ENCODE peak calls at places on chromosomes 12 and 14, in seven cellular contexts. M, A, E, Z, W, L and R are unnamed samples.
A peak's percentile ranks its signal among the peaks of the same experiment; 100 is the strongest.

GRCh38 chr12:131012279-131013069 is 58.8 kb downstream of the ADGRD1 start:
- DNase-seq in M (no peak), L (no peak), A (no peak), Z (no peak), W (no peak), E (peak; percentile 98), R (no peak)

GRCh38 chr14:75917322-75918251 is 64.2 kb downstream of the TGFB3 start:
- DNase-seq in M (no peak), W (no peak), A (no peak), E (no peak), Z (no peak), L (peak; percentile 81), R (no peak)

GRCh38 chr12:109475993-109476806 is 900 bp downstream of the KCTD10 start:
- DNase-seq in A (no peak), E (no peak), M (no peak), L (peak; percentile 27), Z (no peak), W (no peak), R (no peak)

GRCh38 chr12:103978384-103978982 is 12.8 kb downstream of the TDG start:
- DNase-seq in W (no peak), L (no peak), A (no peak), M (no peak), Z (no peak), E (no peak), R (no peak)

GRCh38 chr12:52643233-52644077 is 8.6 kb downstream of the KRT2 start:
- DNase-seq in L (no peak), Z (no peak), M (peak; percentile 4), W (no peak), E (no peak), A (no peak), R (no peak)

GRCh38 chr14:26917086-26917485 is 319.3 kb upstream of the NOVA1 start:
- DNase-seq in Z (peak; percentile 3), A (no peak), L (peak; percentile 1), W (no peak), E (peak; percentile 28), M (no peak), R (no peak)

GRCh38 chr12:113980537-113981337 is 14.6 kb upstream of the RBM19 start:
- DNase-seq in Z (peak; percentile 64), W (no peak), E (peak; percentile 47), L (peak; percentile 57), M (peak; percentile 66), A (peak; percentile 28), R (no peak)

GRCh38 chr12:6550294-6551062 is 5.4 kb downstream of the IFFO1 start:
- DNase-seq in Z (no peak), A (no peak), W (no peak), M (no peak), L (no peak), E (no peak), R (no peak)

GRCh38 chr14:22546722-22547071 is 42.3 kb downstream of the DAD1 start:
- DNase-seq in L (no peak), M (no peak), W (no peak), E (no peak), Z (no peak), A (no peak), R (no peak)

GRCh38 chr14:102333795-102334415 is 14.4 kb downstream of the ZNF839 start:
- DNase-seq in W (no peak), L (no peak), Z (no peak), E (no peak), M (no peak), A (no peak), R (no peak)

GRCh38 chr12:76927170-76927784 is 48.5 kb upstream of the CSRP2 start:
- DNase-seq in A (peak; percentile 26), Z (peak; percentile 35), L (peak; percentile 49), E (peak; percentile 25), M (peak; percentile 88), W (no peak), R (peak; percentile 14)

GRCh38 chr12:74481078-74481477 is 56.6 kb upstream of the ATXN7L3B start:
- DNase-seq in A (no peak), W (no peak), L (no peak), M (no peak), Z (no peak), E (no peak), R (no peak)

GRCh38 chr12:124098101-124098757 is 125.2 kb downstream of the ZNF664 start:
- DNase-seq in W (no peak), Z (no peak), A (no peak), M (no peak), L (no peak), E (no peak), R (no peak)

GRCh38 chr12:24069532-24070395 is 120.3 kb upstream of the SOX5 start:
- DNase-seq in Z (peak; percentile 9), M (no peak), W (no peak), L (no peak), E (peak; percentile 98), A (no peak), R (no peak)

GRCh38 chr12:24066097-24066496 is 116.6 kb upstream of the SOX5 start:
- DNase-seq in L (no peak), W (no peak), A (no peak), E (no peak), Z (no peak), M (no peak), R (no peak)

GRCh38 chr12:24062642-24063245 is 113.3 kb upstream of the SOX5 start:
- DNase-seq in A (no peak), M (no peak), Z (no peak), W (no peak), E (no peak), L (no peak), R (no peak)

GRCh38 chr12:24071842-24072241 is 122.4 kb upstream of the SOX5 start:
- DNase-seq in E (no peak), M (no peak), A (no peak), Z (no peak), L (no peak), W (no peak), R (no peak)

GRCh38 chr12:24066865-24067264 is 117.4 kb upstream of the SOX5 start:
- DNase-seq in E (no peak), Z (no peak), M (no peak), L (no peak), A (no peak), W (no peak), R (no peak)
- TF ChIP-seq TAF1 in E (no peak), Z (no peak), M (no peak), L (no peak), A (no peak), W (no peak), R (no peak)

GRCh38 chr14:49896956-49897355 is 4.1 kb downstream of the ARF6 start:
- DNase-seq in M (no peak), Z (no peak), L (peak; percentile 21), E (no peak), W (no peak), A (no peak), R (no peak)

GRCh38 chr14:49893309-49894213 is 679 bp downstream of the ARF6 start:
- DNase-seq in L (peak; percentile 80), E (no peak), M (no peak), Z (peak; percentile 72), W (no peak), A (peak; percentile 59), R (peak; percentile 55)

GRCh38 chr14:49892301-49892635 is 614 bp upstream of the ARF6 start:
- DNase-seq in W (peak; percentile 60), M (no peak), A (peak; percentile 30), L (peak; percentile 71), E (peak; percentile 80), Z (no peak), R (no peak)

GRCh38 chr14:49895480-49895879 is 2.6 kb downstream of the ARF6 start:
- DNase-seq in A (no peak), L (no peak), W (no peak), E (no peak), Z (no peak), M (no peak), R (no peak)

DNA sequence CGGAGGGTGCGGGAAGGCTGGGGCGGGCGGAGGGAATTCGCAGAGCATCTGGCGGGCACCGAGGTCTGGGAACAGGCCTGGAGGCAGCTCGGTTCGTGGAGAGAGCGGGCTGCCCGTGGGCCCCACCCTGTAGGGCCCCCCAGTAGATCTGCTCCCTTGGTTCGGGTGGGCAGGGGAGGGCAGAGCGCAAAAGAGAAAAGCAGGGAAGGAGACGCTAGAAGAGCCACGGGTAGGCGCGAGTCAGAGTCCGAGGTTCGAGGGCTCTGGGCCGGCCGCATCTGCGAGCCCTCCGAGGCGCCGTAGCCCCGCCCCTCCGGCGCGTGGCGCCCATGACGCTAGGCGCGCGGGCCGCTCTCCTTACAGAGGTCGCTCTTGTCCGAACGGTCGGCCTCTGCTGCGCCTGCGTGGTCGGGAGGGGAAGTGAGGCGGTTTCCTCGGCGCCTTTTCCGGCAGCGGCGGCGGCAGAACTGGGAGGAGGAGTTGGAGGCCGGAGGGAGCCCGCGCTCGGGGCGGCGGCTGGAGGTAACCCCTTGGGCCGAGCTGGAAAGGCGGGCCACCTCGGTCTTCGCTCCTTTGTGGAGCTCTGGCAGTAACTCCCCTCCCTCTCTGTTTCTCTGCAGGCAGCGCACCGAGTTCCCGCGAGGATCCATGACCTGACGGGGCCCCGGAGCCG is at the start of gene ARF6:
- DNase-seq in Z (peak; percentile 87), M (peak; percentile 96), L (peak; percentile 98), A (peak; percentile 95), E (peak; percentile 93), W (peak; percentile 81), R (peak; percentile 89)
- TF ChIP-seq POLR2AphosphoS5 in Z (peak; percentile 74), M (peak; percentile 90), L (peak; percentile 88), A (peak; percentile 91), E (peak; percentile 84), W (peak; percentile 95), R (peak; percentile 88)

DNA sequence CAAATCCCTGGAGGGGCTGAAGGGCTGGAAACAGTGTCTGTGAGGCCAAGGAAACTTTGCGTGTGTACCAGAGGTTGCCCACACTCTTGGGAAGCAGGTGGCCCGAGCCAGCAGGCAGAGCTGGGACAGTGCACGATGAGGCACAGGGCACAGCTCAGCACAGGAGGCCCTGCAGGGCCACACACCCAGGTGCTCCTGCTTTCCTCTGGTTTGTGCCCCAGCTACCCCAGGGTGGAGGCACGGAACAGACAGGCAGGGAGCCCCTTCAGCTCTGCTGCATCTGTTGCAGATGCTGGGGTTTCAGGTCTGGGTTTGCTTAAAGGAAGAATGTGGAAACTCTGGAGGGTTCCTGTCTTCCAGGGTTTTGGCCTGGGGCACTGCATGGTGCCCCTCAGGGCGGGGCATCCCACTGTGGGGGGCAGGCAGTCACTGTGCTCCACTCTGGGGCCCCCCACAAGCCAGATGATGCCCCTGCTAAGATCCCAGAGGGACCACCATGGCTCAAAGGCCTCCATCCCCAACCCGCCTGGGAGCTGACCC is 8.6 kb downstream of the TMEM179 start:
- DNase-seq in E (no peak), A (peak; percentile 16), L (peak; percentile 29), W (no peak), M (no peak), Z (no peak), R (peak; percentile 13)
- TF ChIP-seq TAF1 in E (no peak), A (no peak), L (no peak), W (no peak), M (no peak), Z (no peak), R (no peak)

DNA sequence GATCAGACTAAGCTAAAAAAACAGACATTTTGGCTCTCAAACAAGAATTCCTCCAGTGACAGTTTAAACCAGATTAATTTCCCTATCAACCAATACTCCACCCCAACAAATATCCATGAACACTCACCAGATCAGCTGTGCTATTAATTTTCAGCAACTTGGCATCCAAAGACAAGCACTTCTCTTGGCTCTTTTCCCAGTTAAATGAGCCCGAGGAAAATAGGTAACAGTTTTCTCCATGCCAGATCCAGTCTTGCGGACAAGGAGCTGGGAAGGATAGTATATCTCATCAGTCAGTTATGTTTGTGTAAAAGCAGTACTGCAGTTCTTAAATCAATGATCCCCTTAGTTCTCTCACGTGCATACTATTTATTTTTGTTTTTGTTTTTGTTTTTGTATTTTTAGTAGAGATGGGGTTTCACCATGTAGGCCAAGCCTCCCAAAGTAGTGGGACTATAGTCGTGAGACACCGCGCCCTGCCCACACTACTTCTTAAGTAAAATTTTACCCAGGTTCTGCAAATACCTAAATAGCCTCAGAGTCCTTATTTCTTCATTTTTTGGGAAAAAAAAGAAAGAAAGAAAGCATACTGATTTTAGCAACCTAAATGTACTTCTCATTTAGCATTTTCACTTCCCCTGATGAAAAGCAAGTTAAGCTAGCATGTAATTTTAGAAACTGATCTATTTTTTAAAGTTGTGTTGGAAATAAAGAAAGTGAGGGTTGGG is 11.1 kb downstream of the OLR1 start:
- DNase-seq in M (no peak), W (no peak), E (no peak), L (no peak), A (no peak), Z (no peak), R (no peak)
- TF ChIP-seq POLR2AphosphoS5 in M (no peak), W (no peak), E (no peak), L (no peak), A (no peak), Z (no peak), R (no peak)